ENCODE peak calls at places on chromosomes 1 and 21, in ten cellular contexts. C is lower leg skin; W is neural progenitor cell; K is neural crest cell; F is brain microvascular endothelial cell; X is AG10803; I is heart right ventricle; U is ovary; H is endothelial cell; P is CD8-positive, alpha-beta T cell. D is an unnamed sample.

GRCh38 chr1:14852301-14852700 is 253.8 kb downstream of the KAZN start:
- DNase-seq in C (no peak), W (no peak), K (no peak), F (no peak), X (no peak), I (no peak), U (no peak), H (no peak), P (no peak), D (no peak)

GRCh38 chr1:235919797-235920475 is 53.2 kb upstream of the LYST start:
- DNase-seq in C (no peak), W (peak; percentile 49), K (no peak), F (peak; percentile 59), X (peak; percentile 82), I (no peak), U (no peak), H (no peak), P (no peak), D (no peak)

GRCh38 chr1:163706915-163707314 is 385.2 kb downstream of the NUF2 start:
- DNase-seq in C (no peak), W (no peak), K (no peak), F (no peak), X (no peak), I (no peak), U (no peak), H (no peak), P (no peak), D (no peak)

GRCh38 chr1:157969693-157970485 is 23.6 kb upstream of the KIRREL1 start:
- DNase-seq in C (no peak), W (peak; percentile 72), K (peak; percentile 63), F (peak; percentile 84), X (peak; percentile 82), I (no peak), U (peak; percentile 29), H (peak; percentile 72), P (no peak), D (peak; percentile 57)

GRCh38 chr21:32826317-32827167 is 55.0 kb upstream of the PAXBP1 start:
- DNase-seq in C (no peak), W (peak; percentile 62), K (peak; percentile 11), F (peak; percentile 38), X (peak; percentile 71), I (no peak), U (peak; percentile 38), H (peak; percentile 53), P (no peak), D (no peak)

GRCh38 chr1:54967372-54967771 is 13.1 kb upstream of the TMEM61 start:
- DNase-seq in C (peak; percentile 36), W (no peak), K (no peak), F (no peak), X (no peak), I (no peak), U (no peak), H (no peak), P (no peak), D (no peak)

GRCh38 chr1:12124693-12125421 is 41.9 kb upstream of the TNFRSF1B start:
- DNase-seq in C (peak; percentile 96), W (peak; percentile 78), K (peak; percentile 84), F (peak; percentile 57), X (peak; percentile 70), I (peak; percentile 77), U (peak; percentile 85), H (peak; percentile 84), P (peak; percentile 77), D (peak; percentile 35)

GRCh38 chr1:70358921-70359564 is 4.5 kb upstream of the ANKRD13C start:
- DNase-seq in C (no peak), W (no peak), K (no peak), F (no peak), X (peak; percentile 44), I (no peak), U (no peak), H (no peak), P (no peak), D (no peak)

GRCh38 chr1:227255086-227255732 is 63.1 kb downstream of the CDC42BPA start:
- DNase-seq in C (no peak), W (no peak), K (no peak), F (no peak), X (no peak), I (no peak), U (no peak), H (no peak), P (no peak), D (no peak)

GRCh38 chr21:32812035-32812434 is 40.5 kb upstream of the PAXBP1 start:
- DNase-seq in C (no peak), W (no peak), K (no peak), F (no peak), X (peak; percentile 65), I (peak; percentile 57), U (peak; percentile 28), H (no peak), P (no peak), D (no peak)

GRCh38 chr1:31564606-31564989 is 11.7 kb upstream of the TINAGL1 start:
- DNase-seq in C (no peak), W (no peak), K (no peak), F (no peak), X (no peak), I (no peak), U (peak; percentile 21), H (no peak), P (no peak), D (no peak)

GRCh38 chr1:246891105-246891504 is 40.6 kb downstream of the AHCTF1 start:
- DNase-seq in C (no peak), W (no peak), K (no peak), F (no peak), X (no peak), I (no peak), U (no peak), H (no peak), P (no peak), D (no peak)

GRCh38 chr1:84929581-84929980 is 36.6 kb upstream of the LPAR3 start:
- DNase-seq in C (no peak), W (no peak), K (no peak), F (no peak), X (no peak), I (no peak), U (no peak), H (no peak), P (no peak), D (no peak)

GRCh38 chr1:2529776-2530500 is at the start of gene HES5:
- DNase-seq in C (no peak), W (peak; percentile 99), K (peak; percentile 66), F (no peak), X (no peak), I (peak; percentile 55), U (no peak), H (no peak), P (no peak), D (no peak)

GRCh38 chr21:39022901-39023693 is 160.2 kb downstream of the PSMG1 start:
- DNase-seq in C (no peak), W (no peak), K (no peak), F (no peak), X (peak; percentile 2), I (peak; percentile 80), U (peak; percentile 85), H (no peak), P (no peak), D (no peak)

GRCh38 chr1:35202048-35202719 is 9.2 kb upstream of the SFPQ start:
- DNase-seq in C (peak; percentile 86), W (peak; percentile 88), K (peak; percentile 74), F (peak; percentile 83), X (peak; percentile 81), I (no peak), U (peak; percentile 57), H (peak; percentile 78), P (peak; percentile 53), D (peak; percentile 56)

DNA sequence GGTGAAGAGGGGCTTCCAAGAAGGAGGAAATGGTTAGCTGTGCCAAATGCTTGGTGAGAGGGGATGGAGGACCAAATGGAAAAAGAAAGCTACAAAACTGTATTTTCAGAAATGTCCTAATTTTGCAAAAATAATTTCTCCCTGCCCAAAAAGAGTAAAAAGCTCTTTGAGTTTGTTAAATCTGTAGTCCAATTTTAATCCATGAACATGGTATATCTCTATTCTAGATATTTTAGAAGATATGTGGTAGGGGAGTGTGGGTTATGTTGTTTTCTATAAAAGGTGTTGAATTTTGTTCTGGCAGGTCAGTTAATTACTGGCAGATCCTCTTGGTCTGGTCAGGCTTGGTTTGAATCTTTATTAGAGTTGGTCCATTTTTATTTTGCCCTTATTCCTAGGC is 474.1 kb upstream of the VAMP3 start:
- DNase-seq in C (no peak), W (no peak), K (no peak), F (no peak), X (no peak), I (no peak), U (no peak), H (no peak), P (no peak), D (no peak)
- TF ChIP-seq CTCF in C (no peak), W (no peak), K (no peak), F (no peak), X (no peak), I (no peak), U (no peak), H (no peak), P (no peak), D (no peak)

GRCh38 chr1:175744833-175745232 is 1.4 kb upstream of the TNR start:
- DNase-seq in C (no peak), W (no peak), K (no peak), F (no peak), X (no peak), I (no peak), U (no peak), H (no peak), P (no peak), D (no peak)
- TF ChIP-seq CTCF in C (no peak), W (peak; percentile 48), K (peak; percentile 61), F (no peak), X (peak; percentile 20), I (peak; percentile 22), U (no peak), H (peak; percentile 68), P (no peak), D (no peak)

GRCh38 chr1:110170726-110171125 is 20.4 kb downstream of the SLC6A17 start:
- DNase-seq in C (no peak), W (no peak), K (no peak), F (no peak), X (no peak), I (no peak), U (no peak), H (no peak), P (no peak), D (no peak)
- TF ChIP-seq CTCF in C (no peak), W (no peak), K (no peak), F (no peak), X (no peak), I (no peak), U (no peak), H (no peak), P (no peak), D (no peak)

DNA sequence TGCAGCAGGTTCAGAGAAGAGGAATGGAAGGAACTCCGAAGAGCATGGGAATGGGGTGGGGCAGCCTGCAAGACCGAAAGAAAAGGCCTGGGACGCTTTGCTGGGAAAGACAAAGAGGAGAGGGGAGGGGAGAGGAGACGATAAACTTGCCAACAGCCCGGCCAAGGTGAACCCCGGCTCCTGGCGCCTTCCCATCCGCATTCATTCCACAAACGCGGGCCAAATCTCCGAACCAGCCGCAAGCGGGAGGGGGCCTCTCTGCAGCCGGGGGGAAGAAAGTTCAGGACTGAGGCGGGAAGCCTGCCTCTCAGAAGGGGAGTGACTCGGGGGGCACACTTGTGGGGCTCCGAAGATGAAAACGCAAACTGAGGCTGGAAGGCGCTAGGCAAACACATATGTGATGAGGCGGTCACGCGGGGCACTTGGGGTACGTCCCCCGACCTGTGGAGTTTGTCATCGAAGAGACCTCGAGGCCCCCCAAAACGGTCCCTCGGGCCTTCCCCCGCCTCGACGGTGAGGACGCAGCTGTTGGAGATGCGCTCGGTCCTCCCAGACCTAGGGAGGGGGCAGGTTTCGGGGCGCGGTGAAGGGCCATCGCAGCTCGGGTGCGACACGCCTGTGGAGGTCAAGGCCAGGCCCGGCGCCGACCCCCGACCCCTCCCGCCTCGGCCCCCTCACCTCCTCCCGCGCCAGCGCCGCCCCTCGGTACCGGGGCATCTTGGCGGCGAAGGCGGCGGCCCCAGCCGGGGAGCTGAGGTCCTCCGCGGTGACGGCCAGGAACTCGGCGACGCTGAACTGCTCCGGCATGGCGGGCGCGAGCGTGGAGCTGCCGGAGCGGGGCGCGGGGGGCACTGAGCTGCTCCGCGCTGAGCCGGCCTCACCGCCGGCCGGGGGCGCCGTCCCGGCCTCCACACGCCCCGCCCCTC is at the start of gene ASAP3:
- DNase-seq in C (peak; percentile 88), W (peak; percentile 54), K (peak; percentile 23), F (no peak), X (peak; percentile 56), I (peak; percentile 65), U (peak; percentile 85), H (peak; percentile 38), P (no peak), D (no peak)
- TF ChIP-seq CTCF in C (no peak), W (peak; percentile 32), K (no peak), F (peak; percentile 40), X (peak; percentile 26), I (peak; percentile 59), U (no peak), H (peak; percentile 7), P (no peak), D (peak; percentile 11)

D was measured in AG09319.